ENCODE peak calls at places on chromosomes 16 and 17, in five cellular contexts. Y is T-helper 1 cell, U is prostate gland, J is midbrain, R is astrocyte. K is an unnamed sample.

GRCh38 chr16:627458-628239 is 3.1 kb upstream of the WFIKKN1 start:
- DNase-seq in Y (no peak), U (no peak), J (no peak), R (no peak), K (no peak)

GRCh38 chr16:3106205-3106928 is 6.0 kb upstream of the ZNF205 start:
- DNase-seq in U (peak), J (peak), R (peak), Y (peak), K (peak)

GRCh38 chr17:1078831-1079561 is 82.1 kb downstream of the TIMM22 start:
- DNase-seq in Y (no peak), J (no peak), R (no peak), U (no peak), K (no peak)

GRCh38 chr17:68734911-68735310 is 133.7 kb upstream of the FAM20A start:
- DNase-seq in U (no peak), Y (no peak), R (no peak), J (no peak), K (no peak)

GRCh38 chr16:590875-591200 is 972 bp downstream of the RAB40C start:
- DNase-seq in Y (no peak), U (no peak), J (no peak), R (no peak), K (no peak)

GRCh38 chr17:3968886-3969524 is 4.8 kb upstream of the ATP2A3 start:
- DNase-seq in U (no peak), Y (no peak), R (no peak), J (no peak), K (no peak)

GRCh38 chr16:47480410-47480809 is 19.3 kb downstream of the PHKB start:
- DNase-seq in R (no peak), Y (no peak), U (no peak), J (no peak), K (no peak)

GRCh38 chr17:35683588-35683987 is 47.9 kb upstream of the RASL10B start:
- DNase-seq in R (no peak), U (no peak), J (no peak), Y (no peak), K (peak)

GRCh38 chr17:1186214-1186820 is 6.5 kb upstream of the ABR start:
- DNase-seq in U (no peak), R (peak), J (no peak), Y (no peak), K (no peak)

GRCh38 chr17:73792994-73793393 is 148.7 kb upstream of the SDK2 start:
- DNase-seq in U (no peak), R (no peak), J (no peak), Y (no peak), K (no peak)

GRCh38 chr17:63700528-63701441 is 860 bp upstream of the LIMD2 start:
- DNase-seq in J (peak), U (no peak), R (peak), Y (peak), K (no peak)

GRCh38 chr17:12386240-12386639 is 279.4 kb upstream of the MYOCD start:
- DNase-seq in U (no peak), Y (no peak), J (no peak), R (no peak), K (no peak)

GRCh38 chr16:73066927-73067670 is 19.2 kb upstream of the ZFHX3 start:
- DNase-seq in Y (no peak), R (no peak), J (no peak), U (no peak), K (no peak)

GRCh38 chr16:582614-583331 is 7.1 kb upstream of the RAB40C start:
- DNase-seq in U (no peak), Y (no peak), J (no peak), R (no peak), K (no peak)

GRCh38 chr16:49620158-49620867 is 235.6 kb downstream of the ZNF423 start:
- DNase-seq in J (peak), Y (no peak), R (peak), U (no peak), K (peak)

K was measured in pons.